ENCODE peak calls at places on chromosomes 13 and 19, in ten cellular contexts. X, Y, C, K, Z, B, G, V, E and Q are unnamed samples.

GRCh38 chr13:102564564-102564963 is 32.2 kb upstream of the TPP2 start:
- DNase-seq in X (no peak), Y (no peak), C (no peak), K (no peak), Z (no peak), B (no peak), G (no peak), V (no peak), E (no peak), Q (no peak)

GRCh38 chr13:94063096-94063495 is 416.4 kb downstream of the DCT start:
- DNase-seq in X (no peak), Y (peak), C (no peak), K (no peak), Z (no peak), B (no peak), G (no peak), V (no peak), E (no peak), Q (no peak)

GRCh38 chr13:95704510-95704909 is 27.6 kb downstream of the DNAJC3 start:
- DNase-seq in X (no peak), Y (no peak), C (no peak), K (no peak), Z (peak), B (peak), G (no peak), V (peak), E (no peak), Q (no peak)

GRCh38 chr13:114130708-114131580 is 1.5 kb downstream of the RASA3 start:
- DNase-seq in X (peak), Y (peak), C (no peak), K (peak), Z (peak), B (peak), G (no peak), V (peak), E (no peak), Q (no peak)

GRCh38 chr19:14477417-14478112 is 2.4 kb upstream of the PTGER1 start:
- DNase-seq in X (no peak), Y (no peak), C (no peak), K (no peak), Z (no peak), B (no peak), G (no peak), V (no peak), E (peak), Q (no peak)

GRCh38 chr19:49492573-49493411 is 3.4 kb upstream of the RPS11 start:
- DNase-seq in X (no peak), Y (no peak), C (no peak), K (no peak), Z (peak), B (no peak), G (no peak), V (peak), E (no peak), Q (no peak)

GRCh38 chr13:39326471-39326870 is 276.5 kb downstream of the LHFPL6 start:
- DNase-seq in X (peak), Y (peak), C (no peak), K (no peak), Z (no peak), B (no peak), G (no peak), V (no peak), E (no peak), Q (no peak)

GRCh38 chr13:101007245-101007644 is 332.6 kb upstream of the TMTC4 start:
- DNase-seq in X (no peak), Y (no peak), C (no peak), K (no peak), Z (no peak), B (no peak), G (no peak), V (peak), E (no peak), Q (no peak)

GRCh38 chr19:13681509-13681908 is 82.8 kb upstream of the MRI1 start:
- DNase-seq in X (no peak), Y (peak), C (no peak), K (no peak), Z (no peak), B (no peak), G (no peak), V (no peak), E (no peak), Q (no peak)

GRCh38 chr13:93655132-93655531 is 428.5 kb downstream of the GPC6 start:
- DNase-seq in X (no peak), Y (no peak), C (no peak), K (no peak), Z (no peak), B (no peak), G (no peak), V (no peak), E (no peak), Q (no peak)

GRCh38 chr19:6743071-6743470 is 3.6 kb downstream of the TRIP10 start:
- DNase-seq in X (no peak), Y (no peak), C (no peak), K (no peak), Z (no peak), B (no peak), G (no peak), V (no peak), E (no peak), Q (no peak)

GRCh38 chr13:33743438-33744368 is 74.2 kb upstream of the RFC3 start:
- DNase-seq in X (no peak), Y (no peak), C (no peak), K (peak), Z (peak), B (no peak), G (no peak), V (no peak), E (no peak), Q (no peak)

GRCh38 chr13:43784491-43784890 is 2.3 kb downstream of the ENOX1 start:
- DNase-seq in X (no peak), Y (no peak), C (no peak), K (no peak), Z (no peak), B (no peak), G (no peak), V (no peak), E (no peak), Q (no peak)

GRCh38 chr13:65387743-65388347 is 1842.3 kb downstream of the PCDH9 start:
- DNase-seq in X (no peak), Y (no peak), C (no peak), K (no peak), Z (no peak), B (no peak), G (no peak), V (peak), E (no peak), Q (no peak)

GRCh38 chr13:114112231-114112825 is 20.1 kb downstream of the RASA3 start:
- DNase-seq in X (peak), Y (no peak), C (peak), K (no peak), Z (no peak), B (no peak), G (peak), V (no peak), E (no peak), Q (no peak)

GRCh38 chr13:23608138-23608537 is 37.9 kb downstream of the TNFRSF19 start:
- DNase-seq in X (no peak), Y (no peak), C (no peak), K (no peak), Z (no peak), B (no peak), G (no peak), V (no peak), E (no peak), Q (no peak)

GRCh38 chr13:42612021-42612765 is 38.2 kb downstream of the TNFSF11 start:
- DNase-seq in X (no peak), Y (no peak), C (no peak), K (no peak), Z (peak), B (no peak), G (no peak), V (no peak), E (no peak), Q (no peak)

GRCh38 chr13:91017669-91018053 is 329.8 kb upstream of the MIR17HG start:
- DNase-seq in X (no peak), Y (no peak), C (no peak), K (no peak), Z (peak), B (peak), G (peak), V (peak), E (no peak), Q (peak)

GRCh38 chr13:27476943-27477681 is 26.7 kb upstream of the MTIF3 start:
- DNase-seq in X (no peak), Y (peak), C (no peak), K (peak), Z (peak), B (peak), G (no peak), V (no peak), E (no peak), Q (no peak)

GRCh38 chr19:46217476-46217875 is 12.1 kb upstream of the IGFL1 start:
- DNase-seq in X (no peak), Y (no peak), C (no peak), K (no peak), Z (no peak), B (no peak), G (no peak), V (no peak), E (no peak), Q (no peak)

GRCh38 chr19:18939922-18940775 is 868 bp downstream of the HOMER3 start:
- DNase-seq in X (peak), Y (no peak), C (no peak), K (no peak), Z (peak), B (peak), G (peak), V (peak), E (peak), Q (peak)

GRCh38 chr13:48138270-48138669 is 43.4 kb upstream of the MED4 start:
- DNase-seq in X (no peak), Y (no peak), C (no peak), K (no peak), Z (no peak), B (no peak), G (no peak), V (no peak), E (no peak), Q (no peak)

GRCh38 chr19:17058236-17058635 is 17.0 kb downstream of the HAUS8 start:
- DNase-seq in X (no peak), Y (no peak), C (no peak), K (no peak), Z (peak), B (no peak), G (no peak), V (no peak), E (no peak), Q (no peak)

GRCh38 chr13:101415358-101416174 is 742 bp downstream of the NALCN start:
- DNase-seq in X (no peak), Y (no peak), C (no peak), K (no peak), Z (no peak), B (no peak), G (no peak), V (peak), E (no peak), Q (no peak)

GRCh38 chr19:17376935-17377600 is at the start of gene PLVAP:
- DNase-seq in X (peak), Y (no peak), C (peak), K (no peak), Z (no peak), B (no peak), G (no peak), V (no peak), E (no peak), Q (no peak)

GRCh38 chr19:18419195-18419698 is at the start of gene SSBP4:
- DNase-seq in X (peak), Y (no peak), C (no peak), K (peak), Z (peak), B (no peak), G (peak), V (peak), E (peak), Q (peak)

GRCh38 chr13:114089341-114089740 is 43.1 kb downstream of the RASA3 start:
- DNase-seq in X (peak), Y (no peak), C (peak), K (no peak), Z (no peak), B (no peak), G (peak), V (no peak), E (no peak), Q (no peak)

GRCh38 chr13:43573361-43573740 is 213.4 kb downstream of the ENOX1 start:
- DNase-seq in X (no peak), Y (no peak), C (no peak), K (no peak), Z (peak), B (no peak), G (no peak), V (peak), E (no peak), Q (no peak)

GRCh38 chr19:51786651-51787494 is 8.1 kb upstream of the FPR3 start:
- DNase-seq in X (no peak), Y (no peak), C (no peak), K (no peak), Z (no peak), B (no peak), G (no peak), V (no peak), E (no peak), Q (no peak)

GRCh38 chr19:17999685-18000479 is 8.1 kb upstream of the ARRDC2 start:
- DNase-seq in X (no peak), Y (no peak), C (no peak), K (no peak), Z (no peak), B (no peak), G (no peak), V (no peak), E (no peak), Q (no peak)

GRCh38 chr19:401836-402535 is 7.0 kb downstream of the C2CD4C start:
- DNase-seq in X (peak), Y (no peak), C (no peak), K (no peak), Z (no peak), B (no peak), G (no peak), V (no peak), E (peak), Q (no peak)

GRCh38 chr13:39506559-39507390 is 96.2 kb downstream of the LHFPL6 start:
- DNase-seq in X (no peak), Y (no peak), C (no peak), K (no peak), Z (peak), B (no peak), G (no peak), V (peak), E (no peak), Q (no peak)

GRCh38 chr13:111187879-111188643 is 73.0 kb downstream of the ARHGEF7 start:
- DNase-seq in X (no peak), Y (no peak), C (no peak), K (no peak), Z (peak), B (no peak), G (no peak), V (no peak), E (no peak), Q (no peak)

GRCh38 chr13:30607908-30608307 is 9.8 kb upstream of the USPL1 start:
- DNase-seq in X (no peak), Y (no peak), C (no peak), K (peak), Z (peak), B (no peak), G (no peak), V (no peak), E (no peak), Q (no peak)

GRCh38 chr19:4597975-4598671 is 38.6 kb upstream of the SEMA6B start:
- DNase-seq in X (peak), Y (no peak), C (no peak), K (peak), Z (peak), B (peak), G (no peak), V (peak), E (no peak), Q (peak)

DNA sequence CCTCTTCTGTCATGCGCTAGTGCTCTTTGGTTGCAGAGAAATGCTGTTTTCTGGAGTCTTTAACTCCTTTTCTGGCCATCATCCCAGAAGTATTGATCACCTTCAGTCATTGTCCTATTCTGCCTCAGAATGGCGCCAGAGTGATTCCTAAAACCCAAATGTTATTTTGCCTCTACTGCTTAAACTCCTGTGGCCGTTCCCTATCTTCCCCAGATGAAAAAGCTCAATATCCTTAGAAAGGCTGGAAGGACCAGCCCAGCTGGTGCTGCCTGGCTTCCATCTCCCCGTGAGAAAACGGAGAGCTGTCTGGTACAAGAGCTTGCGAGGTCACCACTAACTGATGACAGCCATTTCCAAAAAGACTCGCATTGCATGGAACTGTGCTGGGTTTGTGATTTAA is 179.1 kb downstream of the RBM26 start:
- DNase-seq in X (no peak), Y (no peak), C (no peak), K (no peak), Z (no peak), B (no peak), G (no peak), V (peak), E (no peak), Q (no peak)
- TF ChIP-seq CTCF in X (no peak), Y (no peak), C (no peak), K (no peak), Z (no peak), B (no peak), G (no peak), V (peak), E (no peak), Q (no peak)

DNA sequence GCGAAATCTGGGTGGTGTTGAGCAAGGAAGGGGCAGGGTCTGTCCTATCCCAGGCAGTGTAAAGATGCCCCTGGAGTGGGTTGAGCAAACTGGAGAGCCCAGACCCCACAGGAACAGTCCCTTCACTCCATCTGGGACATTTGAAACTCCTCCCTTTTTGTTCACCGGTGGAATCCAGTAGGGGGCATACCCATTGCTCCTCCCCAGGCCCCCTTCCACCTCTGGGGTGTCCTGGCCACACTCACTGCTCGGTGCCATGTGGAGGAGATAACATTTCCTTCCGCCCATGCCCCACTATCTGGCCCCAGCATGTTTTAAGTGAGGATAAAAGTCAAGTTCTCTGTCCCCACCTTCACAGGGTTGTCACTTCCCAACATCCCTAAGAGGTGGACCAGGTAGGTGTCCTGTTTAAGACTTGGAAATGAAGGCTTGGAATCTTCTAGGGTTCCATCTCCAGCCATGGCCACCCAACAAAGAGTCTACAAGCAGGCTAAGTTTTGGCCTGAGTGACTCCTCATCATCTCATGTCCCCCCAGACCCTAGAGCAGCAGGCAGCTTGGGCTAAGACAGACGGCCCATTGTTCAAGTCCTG is 9.2 kb downstream of the ZNF526 start:
- DNase-seq in X (no peak), Y (no peak), C (no peak), K (no peak), Z (no peak), B (no peak), G (no peak), V (no peak), E (no peak), Q (no peak)
- TF ChIP-seq CTCF in X (no peak), Y (no peak), C (no peak), K (no peak), Z (no peak), B (no peak), G (no peak), V (no peak), E (no peak), Q (no peak)

DNA sequence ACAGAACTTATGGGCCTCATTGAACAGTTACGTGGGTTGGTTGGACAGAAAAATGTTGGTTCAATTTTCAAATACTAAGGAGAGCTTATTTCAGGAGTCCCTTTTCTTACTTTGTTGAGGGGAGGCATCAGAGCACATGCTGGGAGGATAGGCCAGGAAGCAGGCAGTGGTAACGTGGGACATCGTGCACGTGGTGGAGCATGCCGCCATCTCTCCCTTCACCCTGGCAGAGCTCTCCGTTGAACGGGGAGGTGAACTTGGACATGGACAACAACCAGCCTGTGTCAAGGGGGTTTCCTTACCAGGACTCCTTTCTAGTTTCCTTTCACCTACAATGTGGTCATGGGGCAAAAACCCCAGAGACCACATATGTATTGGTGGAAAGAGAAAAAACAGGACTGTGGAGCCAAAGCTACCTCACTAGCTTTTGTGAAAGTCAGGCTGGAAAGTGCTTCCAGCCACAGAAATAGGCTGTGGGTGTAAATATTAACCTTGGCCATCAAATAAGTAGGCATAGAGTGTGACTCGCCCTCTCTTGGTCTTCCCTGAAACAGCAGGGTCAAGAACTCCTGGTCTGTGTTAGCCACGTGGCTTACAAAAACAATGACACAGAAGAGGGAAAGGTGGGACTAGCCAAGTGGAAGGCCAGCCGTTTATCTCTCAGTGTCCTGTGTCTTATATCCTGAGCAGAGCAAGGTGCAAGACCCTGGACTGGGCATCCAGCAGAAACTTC is 14.4 kb downstream of the MICOS13 start:
- DNase-seq in X (no peak), Y (no peak), C (no peak), K (no peak), Z (peak), B (peak), G (no peak), V (peak), E (no peak), Q (no peak)
- TF ChIP-seq CTCF in X (no peak), Y (peak), C (no peak), K (no peak), Z (no peak), B (no peak), G (no peak), V (no peak), E (no peak), Q (no peak)

DNA sequence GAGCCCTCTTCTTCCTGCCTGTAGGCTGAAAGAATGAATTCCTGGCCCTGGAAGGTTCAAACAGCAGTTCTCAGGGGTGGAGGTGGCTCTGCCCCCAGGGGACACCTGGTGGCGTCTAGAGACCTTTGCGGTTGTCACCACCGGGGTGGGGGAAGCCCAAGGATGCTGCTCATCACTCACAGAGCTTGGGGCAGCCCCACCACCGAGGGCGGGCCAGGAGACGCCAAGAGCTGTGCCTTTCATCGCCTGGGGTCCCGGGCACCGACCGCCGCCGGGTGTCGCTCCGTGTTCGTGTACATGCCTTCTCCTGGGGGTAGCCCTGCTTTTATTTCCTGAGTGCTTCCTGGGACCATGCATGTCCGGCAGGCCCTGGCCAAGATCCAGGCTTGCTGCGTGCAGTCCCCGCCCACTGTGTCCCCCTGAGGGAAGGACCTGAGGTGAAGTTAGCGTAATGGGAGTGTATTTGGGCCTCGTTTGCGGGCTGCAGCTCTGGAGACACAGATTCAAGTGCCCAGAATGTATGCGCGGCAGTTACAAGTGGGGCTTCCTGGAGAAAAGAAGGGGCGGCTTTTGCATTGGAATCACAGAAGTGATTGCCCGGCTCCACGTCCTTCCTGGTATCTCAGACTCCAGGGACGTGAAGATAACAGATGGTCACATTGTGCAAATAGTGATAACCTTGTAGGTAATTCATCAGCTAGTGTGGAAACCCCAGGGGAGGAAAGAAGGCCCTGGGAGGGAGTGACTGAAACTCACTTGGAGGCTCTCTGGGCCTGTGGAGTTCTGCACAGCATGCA is 7.8 kb downstream of the DOT1L start:
- DNase-seq in X (no peak), Y (no peak), C (no peak), K (peak), Z (no peak), B (no peak), G (no peak), V (peak), E (no peak), Q (no peak)
- TF ChIP-seq CTCF in X (no peak), Y (no peak), C (no peak), K (peak), Z (no peak), B (no peak), G (no peak), V (peak), E (no peak), Q (peak)